ENCODE peak calls at places on chromosome 16, in six cellular contexts. H is NCI-H1105, C is NCI-H226, W is GM23338, Y is erythroblast, O is foreskin fibroblast. Z is an unnamed sample.

GRCh38 chr16:75506567-75506966 is 11.3 kb upstream of the CHST6 start:
- DNase-seq in H (no peak), C (peak), W (no peak), Y (no peak), O (peak), Z (peak)

GRCh38 chr16:25855818-25856217 is 164.1 kb downstream of the HS3ST4 start:
- DNase-seq in H (no peak), C (no peak), W (peak), Y (no peak), O (no peak), Z (no peak)

GRCh38 chr16:57534337-57534880 is 2.0 kb downstream of the CCDC102A start:
- DNase-seq in H (no peak), C (no peak), W (no peak), Y (peak), O (no peak), Z (no peak)

GRCh38 chr16:60246055-60246454 is 1511.9 kb upstream of the GOT2 start:
- DNase-seq in H (no peak), C (no peak), W (no peak), Y (no peak), O (no peak), Z (no peak)

GRCh38 chr16:74020086-74020670 is 276.4 kb upstream of the PSMD7 start:
- DNase-seq in H (no peak), C (no peak), W (peak), Y (no peak), O (no peak), Z (no peak)

GRCh38 chr16:70725024-70725911 is 39.4 kb upstream of the MTSS2 start:
- DNase-seq in H (no peak), C (no peak), W (no peak), Y (no peak), O (no peak), Z (no peak)

GRCh38 chr16:9039208-9039607 is 52.2 kb upstream of the HAPSTR1 start:
- DNase-seq in H (no peak), C (peak), W (peak), Y (peak), O (no peak), Z (no peak)

GRCh38 chr16:6193718-6194117 is 1096.1 kb upstream of the EEF2KMT start:
- DNase-seq in H (no peak), C (peak), W (peak), Y (no peak), O (no peak), Z (no peak)

GRCh38 chr16:74607310-74607966 is 524 bp upstream of the GLG1 start:
- DNase-seq in H (peak), C (no peak), W (no peak), Y (no peak), O (no peak), Z (no peak)

GRCh38 chr16:86718118-86718517 is 139.8 kb downstream of the FOXL1 start:
- DNase-seq in H (no peak), C (no peak), W (no peak), Y (no peak), O (no peak), Z (no peak)

GRCh38 chr16:70512456-70512855 is 10.9 kb downstream of the COG4 start:
- DNase-seq in H (no peak), C (peak), W (no peak), Y (no peak), O (peak), Z (no peak)

GRCh38 chr16:71746442-71747046 is 22.0 kb upstream of the PHLPP2 start:
- DNase-seq in H (peak), C (peak), W (peak), Y (peak), O (peak), Z (no peak)

GRCh38 chr16:50371936-50372595 is 3.3 kb upstream of the BRD7 start:
- DNase-seq in H (no peak), C (no peak), W (peak), Y (no peak), O (no peak), Z (no peak)

GRCh38 chr16:85350973-85351372 is 238.7 kb upstream of the CIBAR2 start:
- DNase-seq in H (peak), C (peak), W (no peak), Y (no peak), O (peak), Z (peak)

GRCh38 chr16:746637-747036 is 5.8 kb upstream of the CIAO3 start:
- DNase-seq in H (no peak), C (no peak), W (no peak), Y (no peak), O (no peak), Z (no peak)

GRCh38 chr16:4176794-4177438 is 60.7 kb upstream of the ADCY9 start:
- DNase-seq in H (no peak), C (peak), W (no peak), Y (no peak), O (no peak), Z (no peak)

GRCh38 chr16:1990336-1991134 is 765 bp downstream of the SYNGR3 start:
- DNase-seq in H (peak), C (no peak), W (peak), Y (peak), O (no peak), Z (no peak)

GRCh38 chr16:17801024-17801423 is 330.3 kb upstream of the XYLT1 start:
- DNase-seq in H (no peak), C (no peak), W (no peak), Y (no peak), O (no peak), Z (no peak)

GRCh38 chr16:23949630-23950290 is 114.0 kb downstream of the PRKCB start:
- DNase-seq in H (no peak), C (no peak), W (no peak), Y (peak), O (no peak), Z (no peak)

GRCh38 chr16:29806096-29806579 is at the start of gene MAZ:
- DNase-seq in H (no peak), C (no peak), W (no peak), Y (peak), O (no peak), Z (peak)

GRCh38 chr16:1993731-1994131 is 4.0 kb downstream of the SYNGR3 start:
- DNase-seq in H (no peak), C (peak), W (no peak), Y (no peak), O (peak), Z (no peak)

GRCh38 chr16:87012954-87013938 is 303.9 kb downstream of the C16orf95 start:
- DNase-seq in H (no peak), C (no peak), W (peak), Y (no peak), O (no peak), Z (no peak)

GRCh38 chr16:24525970-24526559 is 13.3 kb upstream of the RBBP6 start:
- DNase-seq in H (no peak), C (peak), W (no peak), Y (no peak), O (no peak), Z (no peak)

GRCh38 chr16:13906426-13907089 is 13.4 kb upstream of the ERCC4 start:
- DNase-seq in H (no peak), C (no peak), W (no peak), Y (no peak), O (no peak), Z (no peak)

Z was measured in skeletal muscle cell.